ENCODE peak calls at places on chromosomes 3 and 15, in four cellular contexts. L is SK-N-SH, P is HepG2, V is GM12878. E is an unnamed sample.

GRCh38 chr3:71152039-71152891 is 431.3 kb downstream of the FOXP1 start:
- DNase-seq in V (no peak), P (no peak), L (no peak), E (no peak)

GRCh38 chr3:150875548-150875947 is 29.7 kb downstream of the MINDY4B start:
- DNase-seq in L (no peak), V (no peak), P (no peak), E (no peak)

GRCh38 chr3:52121459-52121795 is 32.8 kb downstream of the POC1A start:
- DNase-seq in V (no peak), L (no peak), P (no peak), E (no peak)

GRCh38 chr15:22866066-22866465 is 27.6 kb downstream of the NIPA2 start:
- DNase-seq in P (no peak), L (no peak), V (no peak), E (no peak)

GRCh38 chr15:97316362-97316761 is 644.1 kb upstream of the ARRDC4 start:
- DNase-seq in P (no peak), L (no peak), V (no peak), E (no peak)

GRCh38 chr3:126849768-126850167 is 133.1 kb upstream of the PLXNA1 start:
- DNase-seq in P (no peak), L (no peak), V (no peak), E (no peak)

GRCh38 chr3:54897028-54897711 is 30.7 kb downstream of the LRTM1 start:
- DNase-seq in L (no peak), P (no peak), V (no peak), E (no peak)

GRCh38 chr3:25573386-25574171 is 91.1 kb downstream of the TOP2B start:
- DNase-seq in L (peak; percentile 79), P (no peak), V (no peak), E (no peak)

GRCh38 chr3:79361748-79362378 is 405.9 kb downstream of the ROBO1 start:
- DNase-seq in V (no peak), P (peak; percentile 31), L (peak; percentile 36), E (no peak)

GRCh38 chr15:70362350-70362749 is 264.6 kb upstream of the TLE3 start:
- DNase-seq in P (no peak), V (no peak), L (no peak), E (no peak)

GRCh38 chr3:38029400-38030125 is at the start of gene PLCD1:
- DNase-seq in V (no peak), L (peak; percentile 98), P (peak; percentile 33), E (no peak)

GRCh38 chr15:86201313-86202008 is 121.8 kb downstream of the AGBL1 start:
- DNase-seq in P (no peak), L (no peak), V (no peak), E (no peak)

GRCh38 chr3:129132097-129132866 is 10.7 kb upstream of the RAB43 start:
- DNase-seq in P (no peak), V (no peak), L (no peak), E (no peak)

GRCh38 chr3:119288669-119289068 is 5.5 kb upstream of the ARHGAP31 start:
- DNase-seq in L (no peak), V (no peak), P (no peak), E (no peak)

GRCh38 chr3:141445990-141446389 is 40.8 kb upstream of the RASA2 start:
- DNase-seq in P (no peak), L (no peak), V (no peak), E (no peak)

GRCh38 chr3:130772124-130772523 is 25.5 kb upstream of the PIK3R4 start:
- DNase-seq in V (no peak), P (no peak), L (no peak), E (no peak)

GRCh38 chr3:13616359-13616758 is 67.4 kb downstream of the FBLN2 start:
- DNase-seq in V (no peak), P (no peak), L (no peak), E (no peak)

GRCh38 chr3:150528359-150528797 is 17.9 kb downstream of the SERP1 start:
- DNase-seq in P (no peak), L (peak; percentile 27), V (no peak), E (peak; percentile 28)

GRCh38 chr15:51104512-51104911 is 9.8 kb upstream of the TNFAIP8L3 start:
- DNase-seq in P (no peak), V (no peak), L (no peak), E (no peak)

GRCh38 chr15:25175033-25175788 is 220.4 kb downstream of the SNRPN start:
- DNase-seq in V (no peak), L (peak; percentile 2), P (no peak), E (no peak)

GRCh38 chr3:141389703-141390102 is 21.4 kb downstream of the ZBTB38 start:
- DNase-seq in V (no peak), P (no peak), L (no peak), E (no peak)

GRCh38 chr3:44019736-44020135 is 221.9 kb upstream of the TOPAZ1 start:
- DNase-seq in L (peak; percentile 62), P (no peak), V (no peak), E (no peak)

GRCh38 chr3:52108302-52109232 is 45.7 kb downstream of the POC1A start:
- DNase-seq in P (no peak), V (no peak), L (peak; percentile 75), E (peak; percentile 54)

GRCh38 chr15:95017950-95018349 is 786.6 kb downstream of the MCTP2 start:
- DNase-seq in P (no peak), L (peak; percentile 1), V (no peak), E (no peak)

GRCh38 chr3:73653877-73654276 is 29.1 kb upstream of the PDZRN3 start:
- DNase-seq in P (no peak), V (no peak), L (no peak), E (no peak)

GRCh38 chr3:36769926-36770325 is 5.6 kb upstream of the DCLK3 start:
- DNase-seq in L (no peak), P (no peak), V (no peak), E (no peak)

GRCh38 chr3:36763111-36763849 is 1.1 kb downstream of the DCLK3 start:
- DNase-seq in L (no peak), P (no peak), V (no peak), E (no peak)

GRCh38 chr3:36764704-36765038 is 318 bp upstream of the DCLK3 start:
- DNase-seq in L (no peak), V (no peak), P (no peak), E (no peak)

GRCh38 chr3:36765104-36765503 is 751 bp upstream of the DCLK3 start:
- DNase-seq in V (no peak), P (no peak), L (peak; percentile 32), E (no peak)

DNA sequence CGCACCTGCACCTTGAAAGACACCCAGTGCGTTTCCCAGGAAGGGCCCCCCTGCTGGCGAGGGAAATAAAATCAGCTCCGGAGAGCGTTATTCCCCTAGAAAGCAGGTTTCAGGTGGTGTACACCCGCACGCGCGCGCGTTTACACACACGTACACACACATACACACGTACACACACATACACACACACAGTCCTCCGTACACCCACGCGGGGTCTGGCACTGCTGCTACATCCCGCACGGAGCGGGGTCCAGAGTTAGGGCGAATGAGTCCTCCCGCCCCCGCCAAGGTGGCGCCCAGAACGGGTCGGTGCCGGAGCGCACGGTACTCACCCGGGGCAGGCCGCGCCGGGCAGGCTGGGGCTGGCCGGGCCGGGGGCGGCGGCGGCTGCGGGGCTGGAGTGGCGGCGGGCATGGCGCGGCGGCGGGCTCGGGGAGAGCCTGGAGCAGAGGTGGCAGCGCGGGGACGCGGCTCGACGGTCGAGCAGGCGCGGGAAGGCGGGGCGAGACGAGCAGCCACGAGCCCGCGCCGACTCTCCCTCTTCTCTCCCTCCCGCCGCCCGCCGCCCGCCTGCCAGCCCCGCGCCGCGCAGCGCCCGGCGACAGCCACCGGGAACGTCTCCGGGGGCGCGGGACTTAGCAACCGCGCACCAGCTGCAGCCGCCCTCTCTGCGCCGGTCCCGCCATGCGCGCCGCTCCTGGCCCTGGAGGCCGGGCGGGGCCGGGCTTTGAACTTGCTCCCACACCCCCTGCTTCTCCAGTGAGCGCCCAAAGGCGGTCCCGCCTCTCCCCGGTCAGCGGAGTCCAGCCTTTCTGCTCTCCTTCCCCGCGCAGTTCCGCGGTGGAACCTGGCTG is at the start of gene DCLK3:
- DNase-seq in L (peak; percentile 84), V (no peak), P (no peak), E (no peak)
- TF ChIP-seq NFIC in L (no peak), V (no peak), P (no peak), E (no peak)

DNA sequence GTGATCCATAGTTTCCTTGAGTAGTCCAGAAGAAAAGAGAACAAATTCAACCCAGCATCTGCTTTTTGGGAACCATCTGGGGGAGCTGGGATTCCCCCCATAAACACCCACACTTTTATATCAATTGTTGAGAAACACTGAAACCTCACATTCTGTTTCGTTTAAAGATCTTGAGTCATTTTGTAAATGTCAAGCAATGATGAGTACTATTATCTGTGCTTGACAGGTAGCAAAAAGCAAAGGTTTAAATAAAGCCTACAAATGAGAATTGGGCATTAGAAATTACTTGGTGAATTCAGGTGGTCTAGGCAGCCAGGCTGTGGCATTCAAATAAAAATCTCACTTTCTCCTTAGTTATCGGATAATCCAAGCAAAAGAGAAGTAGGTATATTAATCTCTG is 75.7 kb downstream of the TMEM266 start:
- DNase-seq in L (no peak), V (no peak), P (no peak), E (no peak)
- TF ChIP-seq REST in L (no peak), V (no peak), P (no peak), E (no peak)

DNA sequence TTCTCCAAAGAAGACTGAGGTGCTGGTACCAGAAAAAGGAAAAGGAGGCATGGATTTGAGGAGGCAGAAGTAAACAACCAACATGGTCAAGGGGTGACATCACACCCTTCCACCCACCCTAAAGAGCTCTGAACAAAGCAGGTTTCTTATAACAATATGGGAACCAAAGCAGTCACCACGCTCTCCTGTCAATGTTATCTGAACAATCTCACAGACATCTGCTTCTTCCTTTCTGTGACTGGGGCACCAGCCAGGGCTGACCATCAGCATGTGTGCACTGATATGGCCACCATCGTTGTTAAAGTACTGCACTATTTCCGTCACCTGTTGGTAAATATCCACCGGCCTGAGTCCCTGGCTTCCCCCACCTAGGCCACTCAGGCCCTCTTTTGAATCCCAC is 252.9 kb downstream of the SHQ1 start:
- DNase-seq in L (peak; percentile 57), V (no peak), P (no peak), E (peak; percentile 75)
- TF ChIP-seq NFIC in L (no peak), V (no peak), P (no peak), E (peak; percentile 68)

DNA sequence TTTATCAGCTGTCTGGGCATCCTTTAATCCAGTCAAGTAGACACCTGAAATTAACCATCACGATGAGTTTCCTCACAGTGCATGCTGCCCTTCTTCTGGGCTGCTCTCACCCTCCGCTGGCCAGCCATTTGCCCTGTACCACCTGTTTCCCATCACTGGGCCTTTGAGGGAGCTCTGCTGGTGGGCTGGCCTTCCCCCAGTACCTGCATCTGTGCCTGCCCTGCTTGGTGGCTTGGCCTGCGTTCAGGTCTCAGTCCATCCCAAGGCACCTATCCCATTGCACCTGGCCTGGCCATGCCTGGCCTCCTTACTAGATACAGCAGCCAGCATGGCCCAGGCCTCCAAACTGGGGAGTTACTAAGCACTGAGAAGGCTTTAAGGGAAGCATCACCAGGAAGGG is 413.2 kb downstream of the NTRK3 start:
- DNase-seq in L (no peak), V (no peak), P (no peak), E (no peak)
- TF ChIP-seq REST in L (no peak), V (no peak), P (no peak), E (no peak)

GRCh38 chr3:194183271-194183670 is 47.3 kb downstream of the HES1 start:
- DNase-seq in L (no peak), P (no peak), V (no peak), E (no peak)
- TF ChIP-seq NFIC in L (no peak), P (no peak), V (no peak), E (no peak)